ENCODE peak calls at places on chromosome 7, in eight cellular contexts. E is neuronal stem cell; J is stimulated activated CD4-positive, alpha-beta T cell treated with anti-CD3 and anti-CD28 coated beads, Interleukin-2, amount 100 ng/mL, for 24 hours; O is B cell; R is NCI-H1092; X is EL; F is stimulated activated CD8-positive, alpha-beta memory T cell treated with anti-CD3 and anti-CD28 coated beads, Interleukin-15, amount 100 ng/mL, for 24 hours; G is activated T-helper 1 cell treated with anti-CD3 and anti-CD28 coated beads, Interleukin-12 subunit alpha, Interleukin-12 subunit beta, Interleukin-2, Interleukin-4 antibody, amounts not matched to agents 30 ng/mL and 10 ng/mL and 1 ng/mL, durations not matched to agents 14 hours and 24 hours and 36 hours. I is an unnamed sample.

GRCh38 chr7:129376076-129376777 is 58.0 kb upstream of the STRIP2 start:
- DNase-seq in E (no peak), J (peak), O (peak), R (peak), X (peak), F (no peak), G (peak), I (peak)

GRCh38 chr7:6306471-6306870 is 34.0 kb upstream of the CYTH3 start:
- DNase-seq in E (no peak), J (no peak), O (no peak), R (no peak), X (peak), F (no peak), G (no peak), I (no peak)

GRCh38 chr7:2665359-2665791 is 22.6 kb upstream of the AMZ1 start:
- DNase-seq in E (no peak), J (no peak), O (no peak), R (peak), X (no peak), F (no peak), G (no peak), I (no peak)

GRCh38 chr7:30740417-30741181 is 11.3 kb upstream of the INMT start:
- DNase-seq in E (peak), J (peak), O (peak), R (peak), X (peak), F (peak), G (peak), I (peak)

GRCh38 chr7:139452948-139453672 is 30.4 kb downstream of the KLRG2 start:
- DNase-seq in E (no peak), J (no peak), O (no peak), R (no peak), X (peak), F (no peak), G (no peak), I (no peak)

GRCh38 chr7:84508569-84508968 is 314.0 kb upstream of the SEMA3A start:
- DNase-seq in E (no peak), J (no peak), O (no peak), R (no peak), X (no peak), F (no peak), G (no peak), I (no peak)

GRCh38 chr7:102426268-102427031 is 6.9 kb upstream of the ORAI2 start:
- DNase-seq in E (no peak), J (peak), O (peak), R (no peak), X (no peak), F (peak), G (peak), I (peak)

GRCh38 chr7:150756858-150757257 is 19.6 kb downstream of the GIMAP5 start:
- DNase-seq in E (no peak), J (no peak), O (peak), R (no peak), X (no peak), F (no peak), G (no peak), I (peak)

GRCh38 chr7:73773700-73774517 is 3.8 kb upstream of the CLDN3 start:
- DNase-seq in E (no peak), J (no peak), O (no peak), R (no peak), X (no peak), F (no peak), G (no peak), I (no peak)

GRCh38 chr7:115340828-115341227 is 418.9 kb downstream of the MDFIC start:
- DNase-seq in E (no peak), J (no peak), O (no peak), R (no peak), X (peak), F (no peak), G (no peak), I (no peak)